ENCODE peak calls at places on chromosomes 5 and 9, in eight cellular contexts. One of them, this sample, is unnamed.

GRCh38 chr9:93675336-93676150 is 99.2 kb downstream of the PHF2 start:
- DNase-seq in WERI-Rb-1: peak; percentile 10
- DNase-seq in fibroblast of the aortic adventitia: no peak
- DNase-seq in Panc1: no peak
- DNase-seq in spleen: peak; percentile 71
- DNase-seq in HCT116: no peak
- DNase-seq in tibial artery: peak; percentile 59
- DNase-seq in bronchial epithelial cell: no peak
- DNase-seq in this sample: no peak

GRCh38 chr5:122499617-122500016 is 187.6 kb downstream of the SNCAIP start:
- DNase-seq in fibroblast of the aortic adventitia: peak; percentile 40
- DNase-seq in HCT116: no peak
- DNase-seq in spleen: no peak
- DNase-seq in WERI-Rb-1: no peak
- DNase-seq in Panc1: no peak
- DNase-seq in tibial artery: no peak
- DNase-seq in bronchial epithelial cell: no peak
- DNase-seq in this sample: no peak

GRCh38 chr9:137454506-137455360 is 4.4 kb downstream of the NSMF start:
- DNase-seq in fibroblast of the aortic adventitia: peak; percentile 30
- DNase-seq in Panc1: no peak
- DNase-seq in bronchial epithelial cell: no peak
- DNase-seq in WERI-Rb-1: no peak
- DNase-seq in tibial artery: peak; percentile 74
- DNase-seq in HCT116: no peak
- DNase-seq in spleen: peak; percentile 84
- DNase-seq in this sample: no peak

GRCh38 chr9:101121836-101122399 is 93.4 kb downstream of the PLPPR1 start:
- DNase-seq in tibial artery: no peak
- DNase-seq in HCT116: no peak
- DNase-seq in bronchial epithelial cell: no peak
- DNase-seq in WERI-Rb-1: no peak
- DNase-seq in spleen: no peak
- DNase-seq in fibroblast of the aortic adventitia: no peak
- DNase-seq in Panc1: no peak
- DNase-seq in this sample: no peak

GRCh38 chr5:108311682-108312081 is 70.2 kb downstream of the FBXL17 start:
- DNase-seq in fibroblast of the aortic adventitia: no peak
- DNase-seq in WERI-Rb-1: no peak
- DNase-seq in spleen: no peak
- DNase-seq in bronchial epithelial cell: no peak
- DNase-seq in tibial artery: no peak
- DNase-seq in HCT116: no peak
- DNase-seq in Panc1: no peak
- DNase-seq in this sample: no peak

GRCh38 chr9:111798786-111799185 is 4.0 kb upstream of the SHOC1 start:
- DNase-seq in HCT116: no peak
- DNase-seq in tibial artery: no peak
- DNase-seq in bronchial epithelial cell: peak; percentile 94
- DNase-seq in WERI-Rb-1: no peak
- DNase-seq in fibroblast of the aortic adventitia: peak; percentile 34
- DNase-seq in Panc1: peak; percentile 66
- DNase-seq in spleen: no peak
- DNase-seq in this sample: no peak

GRCh38 chr5:107524111-107524510 is 146.6 kb downstream of the EFNA5 start:
- DNase-seq in HCT116: no peak
- DNase-seq in WERI-Rb-1: no peak
- DNase-seq in spleen: no peak
- DNase-seq in tibial artery: no peak
- DNase-seq in Panc1: no peak
- DNase-seq in fibroblast of the aortic adventitia: no peak
- DNase-seq in bronchial epithelial cell: peak; percentile 65
- DNase-seq in this sample: no peak

GRCh38 chr9:125495137-125496119 is 211.6 kb downstream of the MAPKAP1 start:
- DNase-seq in spleen: no peak
- DNase-seq in HCT116: peak; percentile 21
- DNase-seq in WERI-Rb-1: no peak
- DNase-seq in Panc1: peak; percentile 10
- DNase-seq in bronchial epithelial cell: peak; percentile 68
- DNase-seq in tibial artery: no peak
- DNase-seq in fibroblast of the aortic adventitia: no peak
- DNase-seq in this sample: no peak

GRCh38 chr5:177310757-177311173 is 933 bp downstream of the MXD3 start:
- DNase-seq in tibial artery: peak; percentile 51
- DNase-seq in bronchial epithelial cell: peak; percentile 18
- DNase-seq in spleen: peak; percentile 88
- DNase-seq in WERI-Rb-1: no peak
- DNase-seq in Panc1: no peak
- DNase-seq in fibroblast of the aortic adventitia: no peak
- DNase-seq in HCT116: no peak
- DNase-seq in this sample: no peak
- TF ChIP-seq CTCF in tibial artery: no peak
- TF ChIP-seq CTCF in bronchial epithelial cell: no peak
- TF ChIP-seq CTCF in spleen: no peak
- TF ChIP-seq CTCF in WERI-Rb-1: no peak
- TF ChIP-seq CTCF in Panc1: no peak
- TF ChIP-seq CTCF in fibroblast of the aortic adventitia: no peak
- TF ChIP-seq CTCF in HCT116: no peak
- TF ChIP-seq CTCF in this sample: no peak

GRCh38 chr5:172151661-172152210 is 36.3 kb downstream of the STK10 start:
- DNase-seq in WERI-Rb-1: no peak
- DNase-seq in fibroblast of the aortic adventitia: no peak
- DNase-seq in tibial artery: no peak
- DNase-seq in HCT116: no peak
- DNase-seq in bronchial epithelial cell: no peak
- DNase-seq in Panc1: no peak
- DNase-seq in spleen: peak; percentile 78
- DNase-seq in this sample: no peak

GRCh38 chr5:172148381-172148780 is 39.6 kb downstream of the STK10 start:
- DNase-seq in spleen: peak; percentile 73
- DNase-seq in bronchial epithelial cell: no peak
- DNase-seq in WERI-Rb-1: no peak
- DNase-seq in tibial artery: no peak
- DNase-seq in HCT116: no peak
- DNase-seq in fibroblast of the aortic adventitia: no peak
- DNase-seq in Panc1: no peak
- DNase-seq in this sample: no peak

GRCh38 chr5:172147857-172148256 is 40.2 kb downstream of the STK10 start:
- DNase-seq in tibial artery: no peak
- DNase-seq in fibroblast of the aortic adventitia: no peak
- DNase-seq in spleen: peak; percentile 58
- DNase-seq in HCT116: no peak
- DNase-seq in WERI-Rb-1: no peak
- DNase-seq in bronchial epithelial cell: no peak
- DNase-seq in Panc1: no peak
- DNase-seq in this sample: no peak

GRCh38 chr5:172149073-172149472 is 39.0 kb downstream of the STK10 start:
- DNase-seq in bronchial epithelial cell: no peak
- DNase-seq in spleen: peak; percentile 25
- DNase-seq in fibroblast of the aortic adventitia: peak; percentile 22
- DNase-seq in Panc1: no peak
- DNase-seq in HCT116: no peak
- DNase-seq in tibial artery: no peak
- DNase-seq in WERI-Rb-1: no peak
- DNase-seq in this sample: no peak

DNA sequence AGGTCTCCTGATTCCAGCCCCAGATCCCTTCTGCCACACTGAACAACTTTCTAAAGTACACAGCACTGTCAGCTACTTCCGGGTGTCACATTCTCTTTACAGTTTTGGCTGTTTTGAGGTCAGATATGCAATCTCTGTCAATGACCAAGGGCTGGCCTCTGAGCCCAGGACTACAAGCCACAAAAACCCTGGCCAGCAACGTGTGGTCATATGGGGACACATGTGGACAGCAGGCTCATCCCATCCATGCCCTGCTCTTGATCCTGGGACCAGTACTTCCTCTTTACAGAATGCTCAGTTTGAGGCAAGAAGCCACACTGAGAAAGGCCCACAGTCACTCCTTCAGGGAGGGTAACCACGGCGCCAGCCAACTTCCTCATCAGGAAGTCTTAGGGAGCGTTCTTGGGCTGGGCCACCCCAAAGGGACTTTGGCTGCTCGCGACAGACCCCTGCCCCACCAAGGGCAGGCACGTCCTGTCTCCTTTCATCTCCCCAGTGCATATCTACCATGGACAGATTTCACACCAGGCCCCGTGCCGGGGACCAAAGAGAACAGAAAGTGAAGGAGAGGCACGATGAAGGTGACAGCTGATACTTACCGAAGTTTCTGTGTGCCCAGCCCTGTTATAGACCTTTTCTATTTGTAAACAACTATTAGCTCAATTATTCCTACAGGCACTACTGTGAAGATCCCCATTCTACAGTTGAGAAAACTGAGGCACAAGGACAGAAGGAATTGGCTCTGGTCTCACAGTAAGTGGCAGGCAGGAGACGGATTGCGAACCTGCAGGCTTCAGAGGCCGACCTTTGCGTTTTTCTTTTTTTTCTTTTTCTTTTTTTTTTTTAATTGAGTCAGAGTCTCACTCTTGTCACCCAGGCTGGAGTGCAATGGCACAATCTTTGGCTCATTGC is 37.3 kb downstream of the STK10 start:
- DNase-seq in spleen: peak; percentile 92
- DNase-seq in bronchial epithelial cell: no peak
- DNase-seq in fibroblast of the aortic adventitia: no peak
- DNase-seq in HCT116: no peak
- DNase-seq in Panc1: no peak
- DNase-seq in WERI-Rb-1: no peak
- DNase-seq in tibial artery: peak; percentile 73
- DNase-seq in this sample: no peak
- H3K4me3 ChIP-seq in spleen: no peak overlapping the region
- H3K4me3 ChIP-seq in bronchial epithelial cell: no peak overlapping the region
- H3K4me3 ChIP-seq in fibroblast of the aortic adventitia: no peak overlapping the region
- H3K4me3 ChIP-seq in HCT116: no peak overlapping the region
- H3K4me3 ChIP-seq in Panc1: no peak overlapping the region
- H3K4me3 ChIP-seq in WERI-Rb-1: no peak overlapping the region
- H3K4me3 ChIP-seq in tibial artery: no peak overlapping the region
- H3K4me3 ChIP-seq in this sample: no peak overlapping the region

GRCh38 chr9:123120953-123121352 is 87.5 kb downstream of the GPR21 start:
- DNase-seq in HCT116: no peak
- DNase-seq in Panc1: no peak
- DNase-seq in WERI-Rb-1: no peak
- DNase-seq in fibroblast of the aortic adventitia: no peak
- DNase-seq in tibial artery: no peak
- DNase-seq in spleen: no peak
- DNase-seq in bronchial epithelial cell: no peak
- DNase-seq in this sample: no peak

GRCh38 chr9:123115146-123115913 is 81.9 kb downstream of the GPR21 start:
- DNase-seq in HCT116: no peak
- DNase-seq in Panc1: no peak
- DNase-seq in tibial artery: no peak
- DNase-seq in WERI-Rb-1: no peak
- DNase-seq in fibroblast of the aortic adventitia: no peak
- DNase-seq in spleen: no peak
- DNase-seq in bronchial epithelial cell: peak; percentile 23
- DNase-seq in this sample: no peak

GRCh38 chr9:123121457-123121856 is 88.0 kb downstream of the GPR21 start:
- DNase-seq in spleen: no peak
- DNase-seq in bronchial epithelial cell: no peak
- DNase-seq in tibial artery: no peak
- DNase-seq in WERI-Rb-1: no peak
- DNase-seq in HCT116: no peak
- DNase-seq in fibroblast of the aortic adventitia: no peak
- DNase-seq in Panc1: no peak
- DNase-seq in this sample: no peak

GRCh38 chr9:123119566-123119965 is 86.1 kb downstream of the GPR21 start:
- DNase-seq in tibial artery: no peak
- DNase-seq in bronchial epithelial cell: no peak
- DNase-seq in fibroblast of the aortic adventitia: peak; percentile 56
- DNase-seq in Panc1: no peak
- DNase-seq in WERI-Rb-1: no peak
- DNase-seq in spleen: no peak
- DNase-seq in HCT116: no peak
- DNase-seq in this sample: peak; percentile 35

GRCh38 chr9:123120131-123120530 is 86.7 kb downstream of the GPR21 start:
- DNase-seq in HCT116: no peak
- DNase-seq in bronchial epithelial cell: no peak
- DNase-seq in fibroblast of the aortic adventitia: no peak
- DNase-seq in tibial artery: no peak
- DNase-seq in Panc1: no peak
- DNase-seq in spleen: no peak
- DNase-seq in WERI-Rb-1: no peak
- DNase-seq in this sample: peak; percentile 79
- TF ChIP-seq CTCF in HCT116: no peak
- TF ChIP-seq CTCF in bronchial epithelial cell: no peak
- TF ChIP-seq CTCF in fibroblast of the aortic adventitia: no peak
- TF ChIP-seq CTCF in tibial artery: no peak
- TF ChIP-seq CTCF in Panc1: no peak
- TF ChIP-seq CTCF in spleen: no peak
- TF ChIP-seq CTCF in WERI-Rb-1: no peak
- TF ChIP-seq CTCF in this sample: no peak

GRCh38 chr5:138762110-138762509 is 8.9 kb downstream of the CTNNA1 start:
- DNase-seq in Panc1: no peak
- DNase-seq in spleen: no peak
- DNase-seq in WERI-Rb-1: no peak
- DNase-seq in tibial artery: no peak
- DNase-seq in fibroblast of the aortic adventitia: no peak
- DNase-seq in HCT116: no peak
- DNase-seq in bronchial epithelial cell: no peak
- DNase-seq in this sample: no peak

GRCh38 chr5:138757061-138757776 is 4.0 kb downstream of the CTNNA1 start:
- DNase-seq in Panc1: no peak
- DNase-seq in HCT116: no peak
- DNase-seq in bronchial epithelial cell: no peak
- DNase-seq in fibroblast of the aortic adventitia: no peak
- DNase-seq in tibial artery: no peak
- DNase-seq in spleen: no peak
- DNase-seq in WERI-Rb-1: no peak
- DNase-seq in this sample: no peak

GRCh38 chr5:138755084-138755748 is 2.0 kb downstream of the CTNNA1 start:
- DNase-seq in fibroblast of the aortic adventitia: no peak
- DNase-seq in spleen: no peak
- DNase-seq in tibial artery: no peak
- DNase-seq in HCT116: no peak
- DNase-seq in bronchial epithelial cell: peak; percentile 28
- DNase-seq in Panc1: no peak
- DNase-seq in WERI-Rb-1: no peak
- DNase-seq in this sample: no peak

GRCh38 chr5:138763037-138763778 is 10.0 kb downstream of the CTNNA1 start:
- DNase-seq in spleen: no peak
- DNase-seq in tibial artery: no peak
- DNase-seq in WERI-Rb-1: no peak
- DNase-seq in fibroblast of the aortic adventitia: no peak
- DNase-seq in Panc1: no peak
- DNase-seq in HCT116: no peak
- DNase-seq in bronchial epithelial cell: no peak
- DNase-seq in this sample: no peak

DNA sequence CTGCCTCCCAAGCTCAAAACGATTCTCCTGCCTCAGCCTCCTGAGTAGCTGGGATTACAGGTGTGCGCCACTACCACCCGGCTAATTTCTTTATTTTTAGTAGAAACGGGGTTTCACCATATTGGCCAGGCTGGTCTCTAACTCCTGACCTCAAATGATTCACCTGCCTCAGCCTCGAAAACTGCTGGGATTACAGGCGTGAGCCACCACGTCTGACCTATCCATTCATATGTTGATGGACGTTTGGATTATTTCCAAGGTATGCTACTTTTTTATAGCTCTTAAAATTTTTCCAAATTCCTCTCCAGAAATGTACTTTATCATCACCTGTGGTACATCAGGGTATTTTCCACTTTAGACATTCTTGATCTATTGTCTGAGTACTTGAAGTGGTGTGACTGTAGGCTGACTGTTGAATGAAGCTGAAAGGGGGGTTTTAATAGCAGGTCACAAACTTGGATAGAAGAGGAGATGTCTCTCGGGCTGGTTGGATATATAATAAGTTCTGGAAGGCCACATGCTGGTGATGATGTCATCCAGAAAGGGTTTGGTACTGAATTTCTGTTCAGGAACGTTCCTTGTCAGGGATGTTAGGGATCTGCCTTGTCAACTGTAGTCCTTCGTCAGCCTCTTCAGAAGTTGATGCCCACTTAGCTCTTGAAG is 7.4 kb downstream of the CTNNA1 start:
- DNase-seq in spleen: no peak
- DNase-seq in tibial artery: no peak
- DNase-seq in Panc1: no peak
- DNase-seq in HCT116: no peak
- DNase-seq in fibroblast of the aortic adventitia: no peak
- DNase-seq in WERI-Rb-1: no peak
- DNase-seq in bronchial epithelial cell: peak; percentile 29
- DNase-seq in this sample: no peak
- H3K4me3 ChIP-seq in spleen: no peak overlapping the region
- H3K4me3 ChIP-seq in tibial artery: no peak overlapping the region
- H3K4me3 ChIP-seq in Panc1: no peak overlapping the region
- H3K4me3 ChIP-seq in HCT116: no peak overlapping the region
- H3K4me3 ChIP-seq in fibroblast of the aortic adventitia: no peak overlapping the region
- H3K4me3 ChIP-seq in WERI-Rb-1: no peak overlapping the region
- H3K4me3 ChIP-seq in bronchial epithelial cell: no peak overlapping the region
- H3K4me3 ChIP-seq in this sample: no peak overlapping the region

This sample was measured in astrocyte of the cerebellum.